ENCODE peak calls at places on chromosome 22, in five cellular contexts. One of them, this sample, is unnamed.

GRCh38 chr22:23257889-23258825 is 77.8 kb downstream of the BCR start:
- DNase-seq in lung microvascular endothelial cell: no peak
- DNase-seq in DMS 273 treated with DMSO at 0.1 percent for 48 hours: no peak
- DNase-seq in activated T-helper 9 cell treated with anti-CD3 and anti-CD28 coated beads, Interleukin-2, amount 50 U/mL, for 16 hours: no peak
- DNase-seq in H54: no peak
- DNase-seq in this sample: no peak

GRCh38 chr22:40519948-40520331 is 116.6 kb downstream of the MRTFA start:
- DNase-seq in activated T-helper 9 cell treated with anti-CD3 and anti-CD28 coated beads, Interleukin-2, amount 50 U/mL, for 16 hours: no peak
- DNase-seq in H54: no peak
- DNase-seq in DMS 273 treated with DMSO at 0.1 percent for 48 hours: no peak
- DNase-seq in lung microvascular endothelial cell: no peak
- DNase-seq in this sample: no peak

GRCh38 chr22:17258015-17258827 is 39.0 kb upstream of the ADA2 start:
- DNase-seq in activated T-helper 9 cell treated with anti-CD3 and anti-CD28 coated beads, Interleukin-2, amount 50 U/mL, for 16 hours: peak; percentile 3
- DNase-seq in lung microvascular endothelial cell: no peak
- DNase-seq in H54: peak; percentile 23
- DNase-seq in DMS 273 treated with DMSO at 0.1 percent for 48 hours: peak; percentile 80
- DNase-seq in this sample: peak; percentile 87

GRCh38 chr22:49204599-49205214 is 623.0 kb downstream of the BRD1 start:
- DNase-seq in H54: no peak
- DNase-seq in lung microvascular endothelial cell: no peak
- DNase-seq in DMS 273 treated with DMSO at 0.1 percent for 48 hours: no peak
- DNase-seq in activated T-helper 9 cell treated with anti-CD3 and anti-CD28 coated beads, Interleukin-2, amount 50 U/mL, for 16 hours: no peak
- DNase-seq in this sample: no peak

GRCh38 chr22:27447316-27447715 is 354.2 kb downstream of the MN1 start:
- DNase-seq in lung microvascular endothelial cell: no peak
- DNase-seq in H54: no peak
- DNase-seq in DMS 273 treated with DMSO at 0.1 percent for 48 hours: no peak
- DNase-seq in activated T-helper 9 cell treated with anti-CD3 and anti-CD28 coated beads, Interleukin-2, amount 50 U/mL, for 16 hours: no peak
- DNase-seq in this sample: no peak

GRCh38 chr22:39383841-39384625 is 15.5 kb upstream of the TAB1 start:
- DNase-seq in DMS 273 treated with DMSO at 0.1 percent for 48 hours: no peak
- DNase-seq in H54: peak; percentile 42
- DNase-seq in lung microvascular endothelial cell: no peak
- DNase-seq in activated T-helper 9 cell treated with anti-CD3 and anti-CD28 coated beads, Interleukin-2, amount 50 U/mL, for 16 hours: no peak
- DNase-seq in this sample: no peak

GRCh38 chr22:50308986-50309600 is 1.6 kb upstream of the PLXNB2 start:
- DNase-seq in DMS 273 treated with DMSO at 0.1 percent for 48 hours: no peak
- DNase-seq in activated T-helper 9 cell treated with anti-CD3 and anti-CD28 coated beads, Interleukin-2, amount 50 U/mL, for 16 hours: no peak
- DNase-seq in lung microvascular endothelial cell: no peak
- DNase-seq in H54: no peak
- DNase-seq in this sample: no peak

GRCh38 chr22:25027552-25027951 is 75.0 kb downstream of the KIAA1671 start:
- DNase-seq in DMS 273 treated with DMSO at 0.1 percent for 48 hours: no peak
- DNase-seq in activated T-helper 9 cell treated with anti-CD3 and anti-CD28 coated beads, Interleukin-2, amount 50 U/mL, for 16 hours: no peak
- DNase-seq in H54: no peak
- DNase-seq in lung microvascular endothelial cell: no peak
- DNase-seq in this sample: no peak

GRCh38 chr22:46224771-46225290 is 25.3 kb downstream of the CDPF1 start:
- DNase-seq in H54: no peak
- DNase-seq in activated T-helper 9 cell treated with anti-CD3 and anti-CD28 coated beads, Interleukin-2, amount 50 U/mL, for 16 hours: no peak
- DNase-seq in lung microvascular endothelial cell: no peak
- DNase-seq in DMS 273 treated with DMSO at 0.1 percent for 48 hours: no peak
- DNase-seq in this sample: no peak

GRCh38 chr22:48605856-48606255 is 1221.8 kb downstream of the BRD1 start:
- DNase-seq in H54: no peak
- DNase-seq in DMS 273 treated with DMSO at 0.1 percent for 48 hours: no peak
- DNase-seq in lung microvascular endothelial cell: no peak
- DNase-seq in activated T-helper 9 cell treated with anti-CD3 and anti-CD28 coated beads, Interleukin-2, amount 50 U/mL, for 16 hours: no peak
- DNase-seq in this sample: no peak

GRCh38 chr22:31920306-31920705 is 24.0 kb upstream of the YWHAH start:
- DNase-seq in DMS 273 treated with DMSO at 0.1 percent for 48 hours: no peak
- DNase-seq in activated T-helper 9 cell treated with anti-CD3 and anti-CD28 coated beads, Interleukin-2, amount 50 U/mL, for 16 hours: no peak
- DNase-seq in lung microvascular endothelial cell: no peak
- DNase-seq in H54: no peak
- DNase-seq in this sample: no peak

GRCh38 chr22:43891360-43892182 is at the start of gene PNPLA5:
- DNase-seq in DMS 273 treated with DMSO at 0.1 percent for 48 hours: no peak
- DNase-seq in lung microvascular endothelial cell: no peak
- DNase-seq in activated T-helper 9 cell treated with anti-CD3 and anti-CD28 coated beads, Interleukin-2, amount 50 U/mL, for 16 hours: no peak
- DNase-seq in H54: no peak
- DNase-seq in this sample: no peak

GRCh38 chr22:25754527-25755202 is 12.7 kb downstream of the MYO18B start:
- DNase-seq in activated T-helper 9 cell treated with anti-CD3 and anti-CD28 coated beads, Interleukin-2, amount 50 U/mL, for 16 hours: no peak
- DNase-seq in H54: peak; percentile 86
- DNase-seq in lung microvascular endothelial cell: peak; percentile 95
- DNase-seq in DMS 273 treated with DMSO at 0.1 percent for 48 hours: no peak
- DNase-seq in this sample: no peak

GRCh38 chr22:46070722-46071450 is 79.4 kb upstream of the PPARA start:
- DNase-seq in activated T-helper 9 cell treated with anti-CD3 and anti-CD28 coated beads, Interleukin-2, amount 50 U/mL, for 16 hours: no peak
- DNase-seq in DMS 273 treated with DMSO at 0.1 percent for 48 hours: no peak
- DNase-seq in lung microvascular endothelial cell: peak; percentile 63
- DNase-seq in H54: no peak
- DNase-seq in this sample: no peak

GRCh38 chr22:46959369-46959768 is 196.9 kb downstream of the TBC1D22A start:
- DNase-seq in lung microvascular endothelial cell: no peak
- DNase-seq in DMS 273 treated with DMSO at 0.1 percent for 48 hours: no peak
- DNase-seq in activated T-helper 9 cell treated with anti-CD3 and anti-CD28 coated beads, Interleukin-2, amount 50 U/mL, for 16 hours: no peak
- DNase-seq in H54: no peak
- DNase-seq in this sample: no peak

GRCh38 chr22:32991353-32992115 is 66.6 kb downstream of the SYN3 start:
- DNase-seq in lung microvascular endothelial cell: no peak
- DNase-seq in DMS 273 treated with DMSO at 0.1 percent for 48 hours: peak; percentile 49
- DNase-seq in H54: no peak
- DNase-seq in activated T-helper 9 cell treated with anti-CD3 and anti-CD28 coated beads, Interleukin-2, amount 50 U/mL, for 16 hours: no peak
- DNase-seq in this sample: peak; percentile 68

GRCh38 chr22:40533712-40534378 is 102.7 kb downstream of the MRTFA start:
- DNase-seq in lung microvascular endothelial cell: peak; percentile 78
- DNase-seq in H54: peak; percentile 31
- DNase-seq in DMS 273 treated with DMSO at 0.1 percent for 48 hours: no peak
- DNase-seq in activated T-helper 9 cell treated with anti-CD3 and anti-CD28 coated beads, Interleukin-2, amount 50 U/mL, for 16 hours: peak; percentile 22
- DNase-seq in this sample: no peak

GRCh38 chr22:39724390-39724789 is 153.8 kb downstream of the CACNA1I start:
- DNase-seq in H54: no peak
- DNase-seq in DMS 273 treated with DMSO at 0.1 percent for 48 hours: no peak
- DNase-seq in lung microvascular endothelial cell: no peak
- DNase-seq in activated T-helper 9 cell treated with anti-CD3 and anti-CD28 coated beads, Interleukin-2, amount 50 U/mL, for 16 hours: no peak
- DNase-seq in this sample: no peak

GRCh38 chr22:35034963-35035362 is 31.0 kb upstream of the ISX start:
- DNase-seq in H54: no peak
- DNase-seq in activated T-helper 9 cell treated with anti-CD3 and anti-CD28 coated beads, Interleukin-2, amount 50 U/mL, for 16 hours: no peak
- DNase-seq in DMS 273 treated with DMSO at 0.1 percent for 48 hours: no peak
- DNase-seq in lung microvascular endothelial cell: no peak
- DNase-seq in this sample: no peak

GRCh38 chr22:17772249-17772962 is 1.9 kb downstream of the BID start:
- DNase-seq in H54: peak; percentile 37
- DNase-seq in lung microvascular endothelial cell: peak; percentile 44
- DNase-seq in DMS 273 treated with DMSO at 0.1 percent for 48 hours: no peak
- DNase-seq in activated T-helper 9 cell treated with anti-CD3 and anti-CD28 coated beads, Interleukin-2, amount 50 U/mL, for 16 hours: no peak
- DNase-seq in this sample: no peak

GRCh38 chr22:39174498-39175120 is 22.1 kb upstream of the CBX7 start:
- DNase-seq in activated T-helper 9 cell treated with anti-CD3 and anti-CD28 coated beads, Interleukin-2, amount 50 U/mL, for 16 hours: peak; percentile 35
- DNase-seq in DMS 273 treated with DMSO at 0.1 percent for 48 hours: no peak
- DNase-seq in lung microvascular endothelial cell: peak; percentile 100
- DNase-seq in H54: peak; percentile 73
- DNase-seq in this sample: no peak

GRCh38 chr22:50167689-50168489 is 2.6 kb upstream of the PANX2 start:
- DNase-seq in activated T-helper 9 cell treated with anti-CD3 and anti-CD28 coated beads, Interleukin-2, amount 50 U/mL, for 16 hours: no peak
- DNase-seq in lung microvascular endothelial cell: no peak
- DNase-seq in DMS 273 treated with DMSO at 0.1 percent for 48 hours: no peak
- DNase-seq in H54: no peak
- DNase-seq in this sample: no peak

GRCh38 chr22:32016081-32016480 is 27.0 kb upstream of the SLC5A1 start:
- DNase-seq in lung microvascular endothelial cell: no peak
- DNase-seq in H54: no peak
- DNase-seq in DMS 273 treated with DMSO at 0.1 percent for 48 hours: no peak
- DNase-seq in activated T-helper 9 cell treated with anti-CD3 and anti-CD28 coated beads, Interleukin-2, amount 50 U/mL, for 16 hours: no peak
- DNase-seq in this sample: no peak

GRCh38 chr22:27775698-27776409 is 25.7 kb downstream of the MN1 start:
- DNase-seq in DMS 273 treated with DMSO at 0.1 percent for 48 hours: no peak
- DNase-seq in H54: no peak
- DNase-seq in lung microvascular endothelial cell: no peak
- DNase-seq in activated T-helper 9 cell treated with anti-CD3 and anti-CD28 coated beads, Interleukin-2, amount 50 U/mL, for 16 hours: no peak
- DNase-seq in this sample: no peak

GRCh38 chr22:50032941-50033601 is 20.5 kb upstream of the IL17REL start:
- DNase-seq in H54: no peak
- DNase-seq in lung microvascular endothelial cell: no peak
- DNase-seq in activated T-helper 9 cell treated with anti-CD3 and anti-CD28 coated beads, Interleukin-2, amount 50 U/mL, for 16 hours: no peak
- DNase-seq in DMS 273 treated with DMSO at 0.1 percent for 48 hours: no peak
- DNase-seq in this sample: no peak

GRCh38 chr22:19805821-19806212 is 45.2 kb downstream of the TBX1 start:
- DNase-seq in H54: peak; percentile 34
- DNase-seq in DMS 273 treated with DMSO at 0.1 percent for 48 hours: no peak
- DNase-seq in lung microvascular endothelial cell: peak; percentile 27
- DNase-seq in activated T-helper 9 cell treated with anti-CD3 and anti-CD28 coated beads, Interleukin-2, amount 50 U/mL, for 16 hours: no peak
- DNase-seq in this sample: no peak